ENCODE peak calls at places on chromosomes 13 and 19, in six cellular contexts. Y, I, S, L, Z and H are unnamed samples.

GRCh38 chr19:10334340-10335148 is 1.2 kb upstream of the RAVER1 start:
- DNase-seq in Y (peak; percentile 93), L (peak; percentile 97), Z (peak; percentile 98), S (peak; percentile 98), I (peak; percentile 93), H (peak; percentile 97)

GRCh38 chr19:42207767-42208259 is 9.7 kb downstream of the DEDD2 start:
- DNase-seq in S (no peak), Z (no peak), I (no peak), L (no peak), Y (peak; percentile 89), H (peak; percentile 24)

GRCh38 chr13:76992548-76993001 is 694 bp downstream of the CLN5 start:
- DNase-seq in Y (peak; percentile 23), S (peak; percentile 30), I (no peak), Z (no peak), L (peak; percentile 28), H (peak; percentile 23)

GRCh38 chr19:30172643-30173242 is 199.4 kb upstream of the ZNF536 start:
- DNase-seq in I (no peak), Y (no peak), L (no peak), Z (no peak), S (no peak), H (no peak)

GRCh38 chr13:109784590-109785140 is 1.7 kb downstream of the IRS2 start:
- DNase-seq in Y (peak; percentile 62), I (no peak), L (peak; percentile 80), Z (peak; percentile 88), S (peak; percentile 79), H (peak; percentile 87)

GRCh38 chr13:34465423-34465922 is 476.6 kb upstream of the NBEA start:
- DNase-seq in S (no peak), I (no peak), L (no peak), Z (no peak), Y (no peak), H (no peak)

GRCh38 chr19:41302624-41303351 is 7.2 kb upstream of the CCDC97 start:
- DNase-seq in I (no peak), Z (peak; percentile 67), Y (no peak), L (peak; percentile 66), S (no peak), H (no peak)

GRCh38 chr19:10764340-10764894 is 46.5 kb downstream of the DNM2 start:
- DNase-seq in I (no peak), Z (no peak), L (peak; percentile 89), Y (no peak), S (no peak), H (no peak)

GRCh38 chr19:51726049-51726448 is 2.3 kb upstream of the HAS1 start:
- DNase-seq in Y (peak; percentile 41), Z (peak; percentile 82), I (no peak), S (peak; percentile 50), L (peak; percentile 17), H (peak; percentile 61)

GRCh38 chr13:74021507-74021906 is 112.7 kb downstream of the KLF12 start:
- DNase-seq in Y (no peak), I (no peak), L (peak; percentile 8), S (no peak), Z (no peak), H (no peak)

GRCh38 chr13:95269756-95270155 is 31.5 kb downstream of the ABCC4 start:
- DNase-seq in I (no peak), Y (no peak), S (no peak), Z (no peak), L (no peak), H (no peak)

GRCh38 chr13:52879950-52880650 is 31.7 kb upstream of the PCDH8 start:
- DNase-seq in I (no peak), Z (no peak), L (no peak), S (no peak), Y (no peak), H (no peak)

GRCh38 chr13:105048685-105049084 is 1486.8 kb downstream of the EFNB2 start:
- DNase-seq in Z (no peak), I (no peak), Y (no peak), S (no peak), L (no peak), H (no peak)
- TF ChIP-seq POLR2A in Z (no peak), I (no peak), Y (no peak), S (no peak), L (no peak), H (no peak)

DNA sequence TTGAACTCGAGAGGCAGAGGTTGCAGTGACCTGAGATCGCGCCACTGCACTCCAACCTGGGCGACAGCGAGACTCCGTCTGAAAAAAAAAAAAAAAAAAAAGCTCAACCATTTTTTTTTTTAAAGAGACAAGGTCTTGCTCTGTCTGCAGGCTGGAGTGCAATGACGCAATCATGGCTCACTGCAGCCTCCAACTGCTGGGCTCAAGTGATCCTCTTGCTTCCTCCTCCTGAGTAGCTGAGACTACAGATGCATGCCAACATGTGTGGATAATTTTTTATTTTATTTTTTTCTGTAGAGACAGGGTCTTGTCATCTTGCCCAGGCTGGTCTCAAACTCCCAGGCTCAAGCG is 10.3 kb downstream of the EHD2 start:
- DNase-seq in S (peak; percentile 74), I (no peak), L (peak; percentile 59), Y (peak; percentile 95), Z (peak; percentile 95), H (peak; percentile 47)
- H3K27ac ChIP-seq in S (peak overlapping the region; percentile 96), I (no peak overlapping the region), L (peak overlapping the region; percentile 74), Y (peak overlapping the region; percentile 99), Z (peak overlapping the region; percentile 92), H (peak overlapping the region; percentile 73)

DNA sequence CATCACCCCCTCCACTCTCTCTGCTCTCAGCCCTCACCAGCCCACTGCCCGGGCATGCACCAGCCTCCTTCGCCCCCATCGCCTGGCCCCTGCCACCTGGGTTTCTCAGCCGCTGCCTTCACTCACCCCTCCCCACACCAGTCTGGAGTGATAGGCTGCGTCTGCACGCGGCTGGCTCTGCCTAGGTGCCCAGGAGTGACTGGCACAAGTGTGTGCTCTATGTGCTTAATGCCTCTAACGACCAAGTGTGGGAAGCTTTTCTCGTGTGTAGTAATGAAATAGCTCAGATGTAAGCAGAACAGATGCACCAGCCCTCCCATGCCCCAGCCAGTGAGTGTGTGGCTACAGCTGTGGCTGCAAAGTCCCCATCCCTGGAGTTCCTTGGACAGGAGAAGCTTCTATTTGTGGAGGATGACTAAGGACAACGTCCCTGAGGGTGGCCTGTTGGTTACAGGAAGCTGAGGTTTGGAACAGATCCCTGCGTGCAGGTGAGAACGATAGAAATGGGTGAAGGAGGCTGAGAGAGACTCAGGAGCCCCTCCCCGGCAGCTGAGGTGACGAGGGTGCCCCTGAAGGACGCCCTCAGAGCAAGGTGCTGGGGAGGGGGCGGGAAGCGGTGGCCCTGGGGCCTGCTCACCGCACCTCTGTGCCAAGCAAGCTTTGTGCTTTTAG is 35.6 kb downstream of the ATP11A start:
- DNase-seq in Z (peak; percentile 48), L (no peak), S (no peak), I (peak; percentile 48), Y (peak; percentile 62), H (no peak)
- TF ChIP-seq POLR2A in Z (no peak), L (no peak), S (no peak), I (no peak), Y (no peak), H (peak; percentile 55)

GRCh38 chr13:75135325-75135825 is 346.6 kb downstream of the TBC1D4 start:
- DNase-seq in Y (peak; percentile 93), S (no peak), L (no peak), I (no peak), Z (no peak), H (no peak)
- H3K27ac ChIP-seq in Y (no peak overlapping the region), S (no peak overlapping the region), L (no peak overlapping the region), I (no peak overlapping the region), Z (no peak overlapping the region), H (no peak overlapping the region)

DNA sequence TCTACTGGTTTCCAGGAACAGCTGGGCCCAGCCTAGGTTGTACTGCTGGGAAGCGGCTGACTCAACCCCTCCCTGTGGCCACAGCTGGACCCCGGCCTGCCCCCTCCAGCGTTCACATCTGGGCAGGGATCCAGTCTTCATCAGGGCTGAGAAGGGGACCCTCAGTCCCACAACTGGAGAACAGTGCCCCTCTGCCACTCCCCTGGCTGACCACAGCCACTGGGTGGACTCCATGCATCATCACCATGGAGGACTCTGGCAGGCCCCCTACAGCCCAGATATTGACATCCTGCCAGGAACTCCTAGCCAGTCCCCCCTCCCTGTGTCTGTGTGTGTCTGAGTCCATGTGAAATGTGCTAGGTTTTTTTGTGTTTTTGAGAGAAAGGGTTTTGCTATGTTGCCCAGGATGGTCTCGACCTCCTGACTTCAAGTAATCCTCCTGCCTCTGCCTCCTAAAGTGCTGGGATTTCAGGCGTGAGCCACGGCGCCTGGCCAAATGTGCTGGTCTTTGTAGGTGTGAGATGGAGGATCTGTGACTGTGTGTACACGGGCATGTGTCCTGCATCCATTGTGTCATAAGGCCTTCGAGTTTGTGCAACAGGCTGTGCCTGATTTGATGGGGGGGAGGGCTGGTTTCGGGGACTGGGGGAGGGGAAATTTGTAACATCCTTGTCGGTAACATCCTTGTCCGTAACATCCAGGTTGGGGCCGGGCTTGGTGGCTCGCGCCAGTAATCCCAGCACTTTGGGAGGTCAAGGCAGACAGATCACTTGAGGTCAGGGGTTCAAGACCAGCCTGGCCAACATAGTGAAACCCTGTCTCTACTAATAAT is 4.0 kb upstream of the HOOK2 start:
- DNase-seq in S (peak; percentile 75), I (no peak), Z (peak; percentile 89), L (peak; percentile 46), Y (peak; percentile 77), H (peak; percentile 74)
- TF ChIP-seq POLR2A in S (no peak), I (no peak), Z (no peak), L (no peak), Y (peak; percentile 62), H (no peak)

GRCh38 chr19:12784394-12784870 is 6.9 kb upstream of the JUNB start:
- DNase-seq in L (no peak), I (no peak), S (no peak), Y (peak; percentile 46), Z (no peak), H (no peak)

GRCh38 chr19:12785431-12786011 is 5.8 kb upstream of the JUNB start:
- DNase-seq in S (no peak), L (peak; percentile 41), I (no peak), Z (no peak), Y (no peak), H (no peak)

GRCh38 chr19:12786149-12786870 is 5.0 kb upstream of the JUNB start:
- DNase-seq in Y (no peak), Z (peak; percentile 83), S (no peak), L (peak; percentile 86), I (no peak), H (peak; percentile 70)

GRCh38 chr19:12783849-12784393 is 7.4 kb upstream of the JUNB start:
- DNase-seq in S (no peak), Y (no peak), I (no peak), L (peak; percentile 73), Z (no peak), H (peak; percentile 87)

DNA sequence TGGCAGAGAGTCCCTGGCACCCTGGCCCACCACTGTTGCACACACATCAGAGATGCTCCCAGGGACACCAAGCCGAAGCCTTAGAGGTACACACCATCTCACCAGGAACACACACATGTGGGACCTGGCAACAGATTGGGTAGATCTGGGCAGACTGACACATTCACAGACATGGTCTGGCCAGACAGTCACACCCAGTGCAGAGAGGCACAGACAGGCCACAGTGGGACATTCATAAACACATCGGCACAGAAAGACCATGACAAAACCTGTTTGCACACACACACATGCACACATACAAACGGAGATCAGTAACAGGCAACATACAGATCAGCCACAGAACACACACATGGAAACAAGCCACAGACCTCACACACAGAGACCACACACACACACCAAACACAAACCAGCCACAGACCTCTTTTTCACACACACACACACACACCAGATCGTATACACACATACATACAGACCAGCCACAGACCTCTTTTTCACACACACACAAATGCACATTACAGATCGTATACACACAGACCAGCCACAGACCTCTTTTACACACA is 6.3 kb upstream of the JUNB start:
- DNase-seq in I (no peak), L (no peak), Y (peak; percentile 26), Z (no peak), S (no peak), H (no peak)
- H3K27ac ChIP-seq in I (peak overlapping the region; percentile 89), L (peak overlapping the region; percentile 99), Y (peak overlapping the region; percentile 13), Z (peak overlapping the region; percentile 98), S (peak overlapping the region; percentile 100), H (peak overlapping the region; percentile 99)

GRCh38 chr19:23273594-23274412 is 23.6 kb upstream of the ZNF724 start:
- DNase-seq in Z (peak; percentile 96), L (peak; percentile 96), Y (peak; percentile 85), I (peak; percentile 60), S (peak; percentile 93), H (peak; percentile 92)
- TF ChIP-seq POLR2A in Z (peak; percentile 65), L (peak; percentile 87), Y (peak; percentile 66), I (peak; percentile 54), S (peak; percentile 82), H (peak; percentile 71)